ENCODE peak calls at places on chromosomes 5 and 9, in five cellular contexts. L is brain microvascular endothelial cell, Y is SK-N-SH, I is neural progenitor cell, G is pancreas. T is an unnamed sample.

GRCh38 chr5:158303883-158304282 is 444.9 kb upstream of the CLINT1 start:
- DNase-seq in L (no peak), Y (no peak), I (no peak), G (no peak), T (no peak)

GRCh38 chr5:115872447-115872846 is 30.7 kb downstream of the AP3S1 start:
- DNase-seq in L (no peak), Y (no peak), I (no peak), G (no peak), T (no peak)

GRCh38 chr5:94031631-94032030 is 290.2 kb upstream of the POU5F2 start:
- DNase-seq in L (no peak), Y (no peak), I (no peak), G (no peak), T (no peak)

GRCh38 chr9:88186495-88187110 is 48.3 kb upstream of the SPATA31C2 start:
- DNase-seq in L (no peak), Y (no peak), I (no peak), G (no peak), T (no peak)

GRCh38 chr9:80699551-80699998 is 989.8 kb downstream of the TLE1 start:
- DNase-seq in L (peak; percentile 81), Y (no peak), I (peak; percentile 1), G (no peak), T (peak; percentile 92)

GRCh38 chr5:3102531-3102930 is 351.1 kb upstream of the IRX2 start:
- DNase-seq in L (no peak), Y (no peak), I (no peak), G (no peak), T (no peak)

GRCh38 chr9:96150324-96151023 is 151.5 kb downstream of the HSD17B3 start:
- DNase-seq in L (no peak), Y (no peak), I (no peak), G (no peak), T (no peak)

GRCh38 chr9:129007766-129008468 is 20.2 kb downstream of the SH3GLB2 start:
- DNase-seq in L (no peak), Y (no peak), I (no peak), G (peak; percentile 55), T (no peak)

GRCh38 chr5:26482817-26483375 is 555.5 kb downstream of the CDH9 start:
- DNase-seq in L (peak; percentile 6), Y (peak; percentile 63), I (peak; percentile 87), G (no peak), T (peak; percentile 1)

GRCh38 chr5:10914741-10915480 is 153.9 kb upstream of the DAP start:
- DNase-seq in L (no peak), Y (no peak), I (no peak), G (no peak), T (no peak)

GRCh38 chr9:131096490-131097258 is at the start of gene AIF1L:
- DNase-seq in L (no peak), Y (peak; percentile 77), I (peak; percentile 91), G (no peak), T (no peak)

GRCh38 chr5:173793677-173794570 is 94.2 kb upstream of the CPEB4 start:
- DNase-seq in L (no peak), Y (no peak), I (no peak), G (no peak), T (no peak)

GRCh38 chr5:139689631-139690384 is 41.7 kb downstream of the CXXC5 start:
- DNase-seq in L (no peak), Y (peak; percentile 70), I (no peak), G (peak; percentile 95), T (no peak)

GRCh38 chr5:172790496-172790889 is 19.5 kb upstream of the DUSP1 start:
- DNase-seq in L (no peak), Y (no peak), I (no peak), G (no peak), T (no peak)

GRCh38 chr9:18208166-18209059 is 265.5 kb upstream of the ADAMTSL1 start:
- DNase-seq in L (peak; percentile 46), Y (peak; percentile 6), I (peak; percentile 76), G (peak; percentile 17), T (no peak)

GRCh38 chr9:104748359-104749031 is 1.0 kb downstream of the NIPSNAP3A start:
- DNase-seq in L (no peak), Y (peak; percentile 28), I (no peak), G (no peak), T (no peak)

GRCh38 chr9:93648836-93649235 is 72.5 kb downstream of the PHF2 start:
- DNase-seq in L (no peak), Y (no peak), I (no peak), G (peak; percentile 46), T (no peak)

DNA sequence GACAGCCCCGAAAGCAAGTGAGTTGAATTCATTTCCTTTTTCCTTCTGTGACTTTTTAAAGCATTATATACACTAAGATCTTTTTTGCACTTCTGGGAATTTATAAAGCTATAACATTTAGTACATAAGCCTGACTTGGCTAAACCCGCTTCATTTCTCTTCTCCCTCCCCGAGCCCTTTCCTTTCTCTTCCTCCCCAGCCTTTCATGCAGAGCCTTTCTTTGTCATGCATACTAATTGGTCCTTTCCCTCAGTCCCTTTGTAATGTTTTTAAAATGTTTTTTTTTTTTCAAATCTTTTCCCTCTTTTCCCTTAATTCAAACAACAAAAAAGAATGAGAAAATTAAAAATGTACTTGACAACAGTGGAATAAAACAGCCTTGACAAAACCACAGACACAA is 246.4 kb downstream of the PSAT1 start:
- DNase-seq in L (no peak), Y (no peak), I (peak; percentile 41), G (no peak), T (no peak)
- TF ChIP-seq CTCF in L (no peak), Y (no peak), I (no peak), G (no peak), T (no peak)

GRCh38 chr5:170297589-170298462 is at the start of gene LCP2:
- DNase-seq in L (no peak), Y (no peak), I (no peak), G (no peak), T (no peak)
- H3K4me3 ChIP-seq in L (no peak within 1 kb of the TSS), Y (no peak within 1 kb of the TSS), I (no peak within 1 kb of the TSS), G (peak within 1 kb of the TSS; percentile 36), T (no peak within 1 kb of the TSS)

DNA sequence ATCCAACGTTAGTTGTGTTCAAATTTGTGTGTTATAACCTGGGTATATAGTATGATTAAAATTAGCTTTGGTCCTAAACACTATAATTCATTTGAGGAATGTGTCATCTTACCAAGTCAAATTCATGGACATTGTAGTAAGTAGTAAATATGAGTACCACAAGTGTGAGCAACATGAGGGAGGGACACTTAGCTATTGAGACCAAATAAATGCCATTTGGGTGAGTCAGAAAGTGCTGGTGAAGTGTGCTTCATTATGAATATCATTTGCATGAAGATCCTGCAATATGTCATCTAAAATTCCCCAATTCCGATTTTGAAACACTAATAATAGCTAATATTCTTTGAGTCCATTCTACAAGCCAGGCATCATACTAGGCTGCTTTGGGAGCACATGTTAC is 336.7 kb upstream of the KIF2A start:
- DNase-seq in L (no peak), Y (no peak), I (no peak), G (no peak), T (peak; percentile 5)
- H3K27me3 ChIP-seq in L (no peaks in the 10 kb centered on the region), Y (no peaks in the 10 kb centered on the region), I (no peaks in the 10 kb centered on the region), G (no peaks in the 10 kb centered on the region), T (no peaks in the 10 kb centered on the region)

DNA sequence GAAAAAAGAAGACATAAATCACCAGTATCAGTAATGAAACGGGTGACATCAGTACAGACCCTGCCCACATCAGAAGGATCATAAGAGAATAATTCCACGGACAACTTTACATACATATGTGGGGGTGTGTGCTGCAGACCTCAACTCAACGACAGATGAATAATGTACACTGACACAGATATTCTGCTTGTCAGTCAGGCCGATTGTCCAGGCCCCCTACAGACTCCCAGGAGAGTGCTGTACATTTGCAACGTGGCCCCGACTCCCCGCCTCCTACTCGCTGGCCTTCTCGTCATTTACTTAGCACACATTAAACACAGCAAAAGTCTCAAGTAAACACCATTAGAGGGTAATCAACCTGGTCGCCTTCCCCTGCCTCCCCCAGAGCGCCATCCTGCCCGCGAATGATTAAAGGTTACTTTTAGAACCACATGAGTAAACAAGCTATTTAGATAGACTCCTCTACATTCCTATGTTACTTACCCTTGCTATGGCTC is 3.5 kb upstream of the TMED9 start:
- DNase-seq in L (no peak), Y (no peak), I (peak; percentile 20), G (no peak), T (no peak)
- TF ChIP-seq CTCF in L (no peak), Y (no peak), I (no peak), G (no peak), T (no peak)

GRCh38 chr5:14176888-14177287 is 33.7 kb downstream of the TRIO start:
- DNase-seq in L (no peak), Y (no peak), I (no peak), G (no peak), T (no peak)

GRCh38 chr5:14178671-14179211 is 35.6 kb downstream of the TRIO start:
- DNase-seq in L (peak; percentile 82), Y (no peak), I (peak; percentile 78), G (no peak), T (no peak)

GRCh38 chr5:14178091-14178490 is 34.9 kb downstream of the TRIO start:
- DNase-seq in L (no peak), Y (no peak), I (no peak), G (no peak), T (no peak)

GRCh38 chr5:14179446-14179845 is 36.3 kb downstream of the TRIO start:
- DNase-seq in L (no peak), Y (no peak), I (no peak), G (no peak), T (no peak)

DNA sequence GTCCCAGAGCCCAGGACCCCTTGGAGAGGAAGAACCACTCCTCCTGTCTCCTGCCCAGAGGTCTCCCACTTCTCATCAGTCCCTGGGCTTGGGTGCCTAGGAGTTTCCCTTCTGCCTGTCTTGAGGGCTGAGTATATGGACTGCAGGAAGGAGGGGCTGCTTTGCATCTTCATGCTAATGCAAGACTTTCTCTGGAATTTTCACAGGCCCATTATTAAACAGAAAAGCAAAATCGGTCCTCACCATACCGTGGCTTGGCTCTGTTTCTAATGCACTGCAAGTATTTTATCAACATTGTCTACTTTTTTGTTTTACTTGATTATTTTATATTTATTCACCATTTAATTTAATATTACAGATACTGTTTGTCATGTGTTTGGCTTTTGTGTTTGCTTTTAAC is 34.5 kb downstream of the TRIO start:
- DNase-seq in L (no peak), Y (no peak), I (no peak), G (no peak), T (no peak)
- H3K4me3 ChIP-seq in L (no peak overlapping the region), Y (no peak overlapping the region), I (no peak overlapping the region), G (no peak overlapping the region), T (no peak overlapping the region)

GRCh38 chr5:112371054-112371453 is 48.0 kb downstream of the EPB41L4A start:
- DNase-seq in L (no peak), Y (no peak), I (no peak), G (no peak), T (no peak)
- H3K27me3 ChIP-seq in L (no peaks in the 10 kb centered on the region), Y (no peaks in the 10 kb centered on the region), I (no peaks in the 10 kb centered on the region), G (no peaks in the 10 kb centered on the region), T (no peaks in the 10 kb centered on the region)

T was measured in kidney epithelial cell.